ENCODE peak calls at places on chromosome X, in ten cellular contexts. X is NB4; Y is CD4-positive, alpha-beta memory T cell; F is effector memory CD8-positive, alpha-beta T cell; S is PC-3; J is epithelial cell of esophagus; K is nephron progenitor cell; E is ELR; R is stimulated activated CD4-positive, alpha-beta T cell treated with anti-CD3 and anti-CD28 coated beads, Interleukin-2, amount 100 ng/mL, for 48 hours; U is RWPE1. M is an unnamed sample.

GRCh38 chrX:33211356-33212254 is at the start of gene DMD:
- DNase-seq in X (no peak), Y (no peak), F (no peak), S (no peak), J (peak; percentile 65), K (peak; percentile 3), E (no peak), R (no peak), U (peak; percentile 5), M (no peak)

GRCh38 chrX:107686792-107687191 is 58.5 kb downstream of the PRPS1 start:
- DNase-seq in X (peak; percentile 48), Y (no peak), F (no peak), S (no peak), J (no peak), K (no peak), E (peak; percentile 25), R (no peak), U (no peak), M (no peak)

GRCh38 chrX:10759400-10759799 is 139.0 kb upstream of the MID1 start:
- DNase-seq in X (no peak), Y (no peak), F (no peak), S (no peak), J (no peak), K (no peak), E (no peak), R (no peak), U (no peak), M (no peak)

GRCh38 chrX:40041915-40042314 is 55.8 kb downstream of the BCOR start:
- DNase-seq in X (peak; percentile 27), Y (no peak), F (no peak), S (no peak), J (no peak), K (no peak), E (no peak), R (no peak), U (no peak), M (no peak)

GRCh38 chrX:70769659-70770232 is 138.8 kb downstream of the TEX11 start:
- DNase-seq in X (peak; percentile 5), Y (peak; percentile 9), F (no peak), S (peak; percentile 43), J (peak; percentile 1), K (no peak), E (peak; percentile 15), R (no peak), U (peak; percentile 1), M (no peak)

GRCh38 chrX:72308566-72309296 is 3.0 kb upstream of the CITED1 start:
- DNase-seq in X (peak; percentile 81), Y (peak; percentile 31), F (no peak), S (peak; percentile 71), J (peak; percentile 72), K (peak; percentile 72), E (peak; percentile 65), R (peak; percentile 26), U (peak; percentile 28), M (no peak)

GRCh38 chrX:63513825-63514574 is 162.9 kb upstream of the SPIN4 start:
- DNase-seq in X (no peak), Y (no peak), F (no peak), S (peak; percentile 2), J (peak; percentile 56), K (no peak), E (no peak), R (no peak), U (peak; percentile 0), M (no peak)

GRCh38 chrX:48683411-48683982 is at the start of gene WAS:
- DNase-seq in X (peak; percentile 89), Y (peak; percentile 54), F (no peak), S (no peak), J (no peak), K (no peak), E (no peak), R (peak; percentile 24), U (no peak), M (peak; percentile 67)

GRCh38 chrX:15525664-15526416 is 25.2 kb downstream of the BMX start:
- DNase-seq in X (no peak), Y (no peak), F (no peak), S (peak; percentile 43), J (no peak), K (no peak), E (peak; percentile 1), R (no peak), U (no peak), M (no peak)

GRCh38 chrX:113514906-113515305 is 674.3 kb upstream of the AMOT start:
- DNase-seq in X (no peak), Y (no peak), F (no peak), S (no peak), J (no peak), K (no peak), E (no peak), R (no peak), U (no peak), M (no peak)

GRCh38 chrX:21798677-21799219 is 40.7 kb upstream of the MBTPS2 start:
- DNase-seq in X (no peak), Y (no peak), F (no peak), S (peak; percentile 85), J (peak; percentile 71), K (no peak), E (peak; percentile 54), R (no peak), U (peak; percentile 59), M (no peak)

GRCh38 chrX:153347530-153347929 is 13.6 kb downstream of the ZNF275 start:
- DNase-seq in X (no peak), Y (no peak), F (no peak), S (no peak), J (no peak), K (no peak), E (no peak), R (no peak), U (no peak), M (no peak)

GRCh38 chrX:151878574-151878973 is 34.1 kb upstream of the MAGEA4 start:
- DNase-seq in X (no peak), Y (no peak), F (no peak), S (no peak), J (no peak), K (no peak), E (no peak), R (no peak), U (no peak), M (no peak)

GRCh38 chrX:88425739-88426138 is 321.3 kb upstream of the CPXCR1 start:
- DNase-seq in X (peak; percentile 1), Y (no peak), F (no peak), S (peak; percentile 53), J (no peak), K (no peak), E (no peak), R (no peak), U (peak; percentile 0), M (no peak)

GRCh38 chrX:16144420-16144819 is 21.1 kb downstream of the GRPR start:
- DNase-seq in X (no peak), Y (no peak), F (no peak), S (no peak), J (no peak), K (no peak), E (no peak), R (no peak), U (no peak), M (no peak)

M was measured in GM12892.